ENCODE peak calls at places on chromosomes 12 and 14, in ten cellular contexts. One of them, this sample, is unnamed.

GRCh38 chr12:53325539-53326061 is 4.2 kb upstream of the AAAS start:
- DNase-seq in IMR-90: no peak
- DNase-seq in A549: peak
- DNase-seq in ovary: peak
- DNase-seq in spleen: peak
- DNase-seq in body of pancreas: peak
- DNase-seq in testis: peak
- DNase-seq in heart left ventricle: no peak
- DNase-seq in uterus: peak
- DNase-seq in endothelial cell of umbilical vein: peak
- DNase-seq in this sample: peak

GRCh38 chr12:12327802-12328201 is 22.2 kb downstream of the MANSC1 start:
- DNase-seq in IMR-90: peak
- DNase-seq in A549: peak
- DNase-seq in ovary: no peak
- DNase-seq in spleen: no peak
- DNase-seq in body of pancreas: no peak
- DNase-seq in testis: no peak
- DNase-seq in heart left ventricle: no peak
- DNase-seq in uterus: peak
- DNase-seq in endothelial cell of umbilical vein: peak
- DNase-seq in this sample: no peak

GRCh38 chr14:76784881-76785280 is 23.6 kb downstream of the VASH1 start:
- DNase-seq in IMR-90: peak
- DNase-seq in A549: peak
- DNase-seq in ovary: peak
- DNase-seq in spleen: peak
- DNase-seq in body of pancreas: peak
- DNase-seq in testis: peak
- DNase-seq in heart left ventricle: peak
- DNase-seq in uterus: peak
- DNase-seq in endothelial cell of umbilical vein: peak
- DNase-seq in this sample: peak

GRCh38 chr12:27257104-27257848 is 13.2 kb downstream of the STK38L start:
- DNase-seq in IMR-90: peak
- DNase-seq in A549: no peak
- DNase-seq in ovary: no peak
- DNase-seq in spleen: no peak
- DNase-seq in body of pancreas: no peak
- DNase-seq in testis: no peak
- DNase-seq in heart left ventricle: no peak
- DNase-seq in uterus: no peak
- DNase-seq in endothelial cell of umbilical vein: no peak
- DNase-seq in this sample: no peak

GRCh38 chr14:99213603-99214002 is 58.4 kb downstream of the BCL11B start:
- DNase-seq in IMR-90: no peak
- DNase-seq in A549: no peak
- DNase-seq in ovary: no peak
- DNase-seq in spleen: no peak
- DNase-seq in body of pancreas: no peak
- DNase-seq in testis: no peak
- DNase-seq in heart left ventricle: no peak
- DNase-seq in uterus: no peak
- DNase-seq in endothelial cell of umbilical vein: no peak
- DNase-seq in this sample: no peak

GRCh38 chr12:130832561-130833209 is 6.4 kb downstream of the STX2 start:
- DNase-seq in IMR-90: peak
- DNase-seq in A549: no peak
- DNase-seq in ovary: peak
- DNase-seq in spleen: no peak
- DNase-seq in body of pancreas: no peak
- DNase-seq in testis: no peak
- DNase-seq in heart left ventricle: no peak
- DNase-seq in uterus: no peak
- DNase-seq in endothelial cell of umbilical vein: no peak
- DNase-seq in this sample: no peak

GRCh38 chr12:81208193-81208946 is 130.5 kb downstream of the ACSS3 start:
- DNase-seq in IMR-90: no peak
- DNase-seq in A549: no peak
- DNase-seq in ovary: no peak
- DNase-seq in spleen: no peak
- DNase-seq in body of pancreas: no peak
- DNase-seq in testis: no peak
- DNase-seq in heart left ventricle: no peak
- DNase-seq in uterus: no peak
- DNase-seq in endothelial cell of umbilical vein: peak
- DNase-seq in this sample: no peak

GRCh38 chr12:4645023-4645422 is 3.8 kb downstream of the AKAP3 start:
- DNase-seq in IMR-90: no peak
- DNase-seq in A549: no peak
- DNase-seq in ovary: no peak
- DNase-seq in spleen: no peak
- DNase-seq in body of pancreas: no peak
- DNase-seq in testis: no peak
- DNase-seq in heart left ventricle: no peak
- DNase-seq in uterus: no peak
- DNase-seq in endothelial cell of umbilical vein: no peak
- DNase-seq in this sample: no peak

GRCh38 chr12:54016478-54016964 is 7.7 kb downstream of the HOXC8 start:
- DNase-seq in IMR-90: peak
- DNase-seq in A549: peak
- DNase-seq in ovary: peak
- DNase-seq in spleen: no peak
- DNase-seq in body of pancreas: no peak
- DNase-seq in testis: peak
- DNase-seq in heart left ventricle: no peak
- DNase-seq in uterus: peak
- DNase-seq in endothelial cell of umbilical vein: no peak
- DNase-seq in this sample: no peak

GRCh38 chr12:49692851-49693250 is 14.4 kb downstream of the FMNL3 start:
- DNase-seq in IMR-90: no peak
- DNase-seq in A549: no peak
- DNase-seq in ovary: no peak
- DNase-seq in spleen: no peak
- DNase-seq in body of pancreas: no peak
- DNase-seq in testis: no peak
- DNase-seq in heart left ventricle: no peak
- DNase-seq in uterus: no peak
- DNase-seq in endothelial cell of umbilical vein: no peak
- DNase-seq in this sample: no peak

GRCh38 chr12:15701212-15701611 is 88.0 kb downstream of the EPS8 start:
- DNase-seq in IMR-90: peak
- DNase-seq in A549: no peak
- DNase-seq in ovary: no peak
- DNase-seq in spleen: no peak
- DNase-seq in body of pancreas: no peak
- DNase-seq in testis: no peak
- DNase-seq in heart left ventricle: no peak
- DNase-seq in uterus: no peak
- DNase-seq in endothelial cell of umbilical vein: peak
- DNase-seq in this sample: no peak

DNA sequence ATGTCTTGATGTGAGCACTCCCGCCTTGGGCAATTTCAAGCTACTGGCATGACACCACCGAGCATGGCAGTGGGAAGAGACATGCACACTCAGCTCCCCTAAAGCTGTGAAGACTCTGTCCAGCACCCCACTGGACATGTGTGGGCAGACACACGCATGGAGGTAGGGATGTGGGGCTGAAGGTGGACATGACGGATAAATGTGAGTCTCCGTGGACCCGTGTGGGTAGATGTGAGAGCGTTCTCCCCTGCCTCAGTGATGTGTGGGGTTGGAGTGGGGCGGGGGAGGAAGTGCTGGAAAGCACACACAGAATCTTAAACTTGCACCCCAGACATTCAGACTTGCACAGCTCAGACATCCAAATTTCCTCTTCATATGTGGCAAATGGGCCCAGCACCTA is 12.6 kb downstream of the SLC6A12 start:
- DNase-seq in IMR-90: no peak
- DNase-seq in A549: no peak
- DNase-seq in ovary: no peak
- DNase-seq in spleen: peak
- DNase-seq in body of pancreas: no peak
- DNase-seq in testis: no peak
- DNase-seq in heart left ventricle: no peak
- DNase-seq in uterus: no peak
- DNase-seq in endothelial cell of umbilical vein: no peak
- DNase-seq in this sample: no peak
- H3K27ac ChIP-seq in IMR-90: no peak
- H3K27ac ChIP-seq in A549: no peak
- H3K27ac ChIP-seq in ovary: no peak
- H3K27ac ChIP-seq in spleen: no peak
- H3K27ac ChIP-seq in body of pancreas: no peak
- H3K27ac ChIP-seq in testis: no peak
- H3K27ac ChIP-seq in heart left ventricle: no peak
- H3K27ac ChIP-seq in uterus: no peak
- H3K27ac ChIP-seq in endothelial cell of umbilical vein: no peak
- H3K27ac ChIP-seq in this sample: no peak

DNA sequence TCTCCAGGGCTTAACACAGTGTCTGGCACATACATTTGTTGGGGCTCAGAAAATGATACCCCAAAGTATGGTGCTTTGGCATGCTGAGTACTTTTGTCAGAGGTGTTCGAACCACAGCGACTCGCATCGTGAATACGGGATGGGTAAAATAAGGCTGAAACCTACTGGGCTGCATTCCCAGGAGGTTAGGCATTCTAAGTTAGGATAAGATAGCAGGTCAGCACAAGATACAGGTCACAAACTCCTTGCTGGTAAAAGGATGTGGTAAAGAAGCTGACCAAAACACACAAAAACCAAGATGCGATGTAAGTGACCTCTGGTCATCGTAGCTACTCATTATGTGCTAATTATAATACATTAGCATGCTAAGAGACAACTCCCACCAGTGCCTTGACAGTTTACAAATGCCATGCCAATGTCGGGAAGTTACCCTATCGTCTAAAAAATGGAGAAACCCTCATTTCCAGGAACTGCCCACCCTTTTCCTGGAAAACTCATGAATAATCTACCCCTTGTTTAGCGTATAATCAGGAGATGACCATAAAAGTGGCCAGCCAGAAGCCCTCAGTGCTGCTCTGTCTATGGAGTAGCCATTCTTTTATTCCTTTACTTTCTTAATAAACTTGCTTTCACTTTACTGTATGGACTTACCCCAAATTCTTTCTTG is 3.3 kb upstream of the AEBP2 start:
- DNase-seq in IMR-90: no peak
- DNase-seq in A549: no peak
- DNase-seq in ovary: no peak
- DNase-seq in spleen: no peak
- DNase-seq in body of pancreas: no peak
- DNase-seq in testis: no peak
- DNase-seq in heart left ventricle: no peak
- DNase-seq in uterus: no peak
- DNase-seq in endothelial cell of umbilical vein: no peak
- DNase-seq in this sample: no peak
- TF ChIP-seq POLR2A in IMR-90: no peak
- TF ChIP-seq POLR2A in A549: no peak
- TF ChIP-seq POLR2A in ovary: no peak
- TF ChIP-seq POLR2A in spleen: no peak
- TF ChIP-seq POLR2A in body of pancreas: no peak
- TF ChIP-seq POLR2A in testis: no peak
- TF ChIP-seq POLR2A in heart left ventricle: no peak
- TF ChIP-seq POLR2A in uterus: no peak
- TF ChIP-seq POLR2A in endothelial cell of umbilical vein: no peak
- TF ChIP-seq POLR2A in this sample: no peak

GRCh38 chr14:29846339-29847129 is 81.1 kb downstream of the PRKD1 start:
- DNase-seq in IMR-90: peak
- DNase-seq in A549: no peak
- DNase-seq in ovary: no peak
- DNase-seq in spleen: no peak
- DNase-seq in body of pancreas: no peak
- DNase-seq in testis: no peak
- DNase-seq in heart left ventricle: no peak
- DNase-seq in uterus: no peak
- DNase-seq in endothelial cell of umbilical vein: no peak
- DNase-seq in this sample: no peak

GRCh38 chr14:29856516-29856915 is 71.1 kb downstream of the PRKD1 start:
- DNase-seq in IMR-90: no peak
- DNase-seq in A549: no peak
- DNase-seq in ovary: no peak
- DNase-seq in spleen: no peak
- DNase-seq in body of pancreas: no peak
- DNase-seq in testis: no peak
- DNase-seq in heart left ventricle: no peak
- DNase-seq in uterus: no peak
- DNase-seq in endothelial cell of umbilical vein: no peak
- DNase-seq in this sample: no peak

GRCh38 chr14:29853272-29853671 is 74.4 kb downstream of the PRKD1 start:
- DNase-seq in IMR-90: peak
- DNase-seq in A549: no peak
- DNase-seq in ovary: no peak
- DNase-seq in spleen: no peak
- DNase-seq in body of pancreas: no peak
- DNase-seq in testis: no peak
- DNase-seq in heart left ventricle: no peak
- DNase-seq in uterus: no peak
- DNase-seq in endothelial cell of umbilical vein: no peak
- DNase-seq in this sample: no peak

GRCh38 chr14:29851397-29851796 is 76.2 kb downstream of the PRKD1 start:
- DNase-seq in IMR-90: no peak
- DNase-seq in A549: no peak
- DNase-seq in ovary: no peak
- DNase-seq in spleen: no peak
- DNase-seq in body of pancreas: no peak
- DNase-seq in testis: no peak
- DNase-seq in heart left ventricle: no peak
- DNase-seq in uterus: no peak
- DNase-seq in endothelial cell of umbilical vein: no peak
- DNase-seq in this sample: no peak
- H3K27ac ChIP-seq in IMR-90: no peak
- H3K27ac ChIP-seq in A549: no peak
- H3K27ac ChIP-seq in ovary: no peak
- H3K27ac ChIP-seq in spleen: no peak
- H3K27ac ChIP-seq in body of pancreas: no peak
- H3K27ac ChIP-seq in testis: no peak
- H3K27ac ChIP-seq in heart left ventricle: no peak
- H3K27ac ChIP-seq in uterus: no peak
- H3K27ac ChIP-seq in endothelial cell of umbilical vein: no peak
- H3K27ac ChIP-seq in this sample: no peak

DNA sequence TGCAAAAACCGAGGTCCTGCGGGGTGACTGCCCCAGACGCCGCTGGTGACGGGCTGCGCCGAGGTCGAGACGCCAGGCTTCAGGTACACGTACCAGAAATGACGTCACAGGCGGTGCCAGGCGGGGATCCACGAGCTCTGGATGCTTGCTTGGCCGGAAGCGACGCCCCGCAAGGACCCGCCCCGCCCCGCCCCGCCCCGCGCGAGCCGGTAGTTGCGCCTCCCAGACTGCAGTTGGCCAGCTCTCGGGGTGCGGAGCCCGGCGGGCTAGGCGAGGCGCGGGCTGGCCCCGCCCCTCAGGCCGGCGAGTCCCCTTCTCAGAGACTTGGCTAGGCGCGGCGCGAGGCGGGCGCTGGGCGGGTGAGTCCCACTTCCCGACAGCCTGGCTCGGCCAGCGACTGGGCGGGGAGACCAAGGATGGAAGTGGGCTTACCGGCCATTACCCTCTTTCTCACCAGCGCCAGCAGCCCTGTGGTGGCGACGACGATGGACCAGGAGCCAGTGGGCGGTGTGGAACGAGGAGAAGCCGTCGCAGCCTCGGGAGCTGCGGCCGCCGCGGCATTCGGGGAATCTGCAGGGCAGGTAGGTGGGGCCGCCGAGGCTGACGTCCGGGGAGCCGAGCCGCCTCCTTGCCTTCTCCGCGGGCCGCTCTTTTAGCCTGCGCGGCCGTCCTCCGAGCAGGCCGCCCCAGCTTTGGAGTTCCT is at the start of gene FAM177A1:
- DNase-seq in IMR-90: peak
- DNase-seq in A549: peak
- DNase-seq in ovary: peak
- DNase-seq in spleen: peak
- DNase-seq in body of pancreas: peak
- DNase-seq in testis: peak
- DNase-seq in heart left ventricle: peak
- DNase-seq in uterus: peak
- DNase-seq in endothelial cell of umbilical vein: peak
- DNase-seq in this sample: peak
- TF ChIP-seq POLR2A in IMR-90: peak
- TF ChIP-seq POLR2A in A549: peak
- TF ChIP-seq POLR2A in ovary: peak
- TF ChIP-seq POLR2A in spleen: peak
- TF ChIP-seq POLR2A in body of pancreas: peak
- TF ChIP-seq POLR2A in testis: peak
- TF ChIP-seq POLR2A in heart left ventricle: peak
- TF ChIP-seq POLR2A in uterus: peak
- TF ChIP-seq POLR2A in endothelial cell of umbilical vein: peak
- TF ChIP-seq POLR2A in this sample: no peak

This sample was measured in stomach.